ENCODE peak calls at places on chromosomes 16 and 17, in four cellular contexts. H is ACHN, S is mucosa of descending colon, A is fibroblast of the aortic adventitia. E is an unnamed sample.

GRCh38 chr16:85639529-85640253 is 26.6 kb downstream of the GSE1 start:
- DNase-seq in H (no peak), S (no peak), A (no peak), E (no peak)

GRCh38 chr17:44757045-44757917 is 1.5 kb upstream of the ADAM11 start:
- DNase-seq in S (no peak), H (no peak), A (no peak), E (no peak)

GRCh38 chr16:19499481-19499880 is 22.4 kb downstream of the GDE1 start:
- DNase-seq in H (no peak), A (no peak), S (no peak), E (no peak)

GRCh38 chr16:67210069-67210937 is 11.4 kb downstream of the ELMO3 start:
- DNase-seq in A (no peak), H (no peak), S (no peak), E (no peak)

GRCh38 chr16:15041260-15042011 is 14.4 kb downstream of the NTAN1 start:
- DNase-seq in S (peak; percentile 80), A (peak; percentile 79), H (no peak), E (no peak)

GRCh38 chr17:2685696-2686095 is 25.9 kb downstream of the CLUH start:
- DNase-seq in H (no peak), S (no peak), A (no peak), E (no peak)

GRCh38 chr17:65696739-65697394 is 135.4 kb upstream of the AXIN2 start:
- DNase-seq in A (peak; percentile 41), H (peak; percentile 50), S (no peak), E (no peak)

GRCh38 chr17:7478276-7479138 is 924 bp downstream of the ZBTB4 start:
- DNase-seq in A (peak; percentile 49), S (peak; percentile 77), H (peak; percentile 37), E (no peak)

GRCh38 chr16:67163164-67163902 is 1.2 kb upstream of the HSF4 start:
- DNase-seq in A (peak; percentile 56), S (peak; percentile 60), H (peak; percentile 61), E (no peak)

GRCh38 chr17:35748323-35748960 is 4.6 kb downstream of the GAS2L2 start:
- DNase-seq in S (peak; percentile 40), A (no peak), H (peak; percentile 43), E (no peak)

GRCh38 chr16:85347213-85347591 is 234.9 kb upstream of the CIBAR2 start:
- DNase-seq in H (no peak), S (peak; percentile 64), A (no peak), E (no peak)

GRCh38 chr17:43952724-43953666 is 745 bp downstream of the PYY start:
- DNase-seq in A (no peak), H (no peak), S (no peak), E (no peak)

GRCh38 chr17:75400326-75400939 is 5.0 kb downstream of the GRB2 start:
- DNase-seq in S (no peak), A (no peak), H (peak; percentile 49), E (no peak)

GRCh38 chr16:81937305-81938038 is 73.8 kb downstream of the SDR42E1 start:
- DNase-seq in H (no peak), A (no peak), S (no peak), E (no peak)

GRCh38 chr17:27797390-27798091 is 2.8 kb downstream of the NOS2 start:
- DNase-seq in H (no peak), A (no peak), S (no peak), E (peak; percentile 91)

GRCh38 chr16:89606006-89606405 is 7.4 kb upstream of the DPEP1 start:
- DNase-seq in A (no peak), H (no peak), S (no peak), E (no peak)

GRCh38 chr16:19696312-19696711 is 21.7 kb downstream of the KNOP1 start:
- DNase-seq in S (peak; percentile 86), A (peak; percentile 94), H (no peak), E (peak; percentile 82)

E was measured in LoVo.